ENCODE peak calls at places on chromosomes 7 and 10, in five cellular contexts. H is tibial nerve, Z is hepatocyte, Q is cardiac muscle cell, D is transverse colon. T is an unnamed sample.
A peak's percentile ranks its signal among the peaks of the same experiment; 100 is the strongest.

GRCh38 chr7:23012797-23013714 is 874 bp downstream of the HYCC1 start:
- DNase-seq in H (no peak), Z (peak; percentile 45), Q (peak; percentile 55), D (peak; percentile 15), T (peak; percentile 39)

GRCh38 chr10:76252733-76253132 is 821.3 kb downstream of the LRMDA start:
- DNase-seq in H (no peak), Z (no peak), Q (no peak), D (no peak), T (no peak)

GRCh38 chr7:141178486-141179135 is 104.7 kb downstream of the TMEM178B start:
- DNase-seq in H (no peak), Z (no peak), Q (no peak), D (no peak), T (no peak)

GRCh38 chr7:80273327-80273726 is 138.7 kb downstream of the GNAI1 start:
- DNase-seq in H (no peak), Z (no peak), Q (no peak), D (no peak), T (peak; percentile 80)

GRCh38 chr10:119206603-119207366 is 586 bp upstream of the GRK5 start:
- DNase-seq in H (peak; percentile 36), Z (peak; percentile 90), Q (peak; percentile 88), D (peak; percentile 70), T (peak; percentile 49)

GRCh38 chr10:77844713-77845454 is 81.7 kb downstream of the DLG5 start:
- DNase-seq in H (no peak), Z (peak; percentile 77), Q (no peak), D (peak; percentile 66), T (peak; percentile 93)

GRCh38 chr10:114283535-114283934 is 44.5 kb downstream of the VWA2 start:
- DNase-seq in H (no peak), Z (no peak), Q (no peak), D (no peak), T (no peak)

GRCh38 chr7:139505563-139505962 is 17.9 kb upstream of the CLEC2L start:
- DNase-seq in H (no peak), Z (no peak), Q (peak; percentile 34), D (no peak), T (peak; percentile 18)

GRCh38 chr7:105713488-105714465 is 132.5 kb upstream of the EFCAB10 start:
- DNase-seq in H (no peak), Z (no peak), Q (no peak), D (no peak), T (peak; percentile 37)

GRCh38 chr7:155340071-155340531 is 42.4 kb downstream of the INSIG1 start:
- DNase-seq in H (no peak), Z (no peak), Q (no peak), D (no peak), T (no peak)

GRCh38 chr7:145643981-145644380 is 472.6 kb upstream of the CNTNAP2 start:
- DNase-seq in H (no peak), Z (no peak), Q (no peak), D (no peak), T (no peak)

GRCh38 chr10:15898046-15898445 is 37.7 kb upstream of the MINDY3 start:
- DNase-seq in H (no peak), Z (no peak), Q (no peak), D (no peak), T (peak; percentile 35)

GRCh38 chr10:87844837-87845623 is 18.3 kb downstream of the KLLN start:
- DNase-seq in H (no peak), Z (peak; percentile 19), Q (no peak), D (no peak), T (peak; percentile 83)

GRCh38 chr10:117074621-117075020 is 63.4 kb downstream of the VAX1 start:
- DNase-seq in H (no peak), Z (peak; percentile 42), Q (no peak), D (peak; percentile 31), T (peak; percentile 35)

DNA sequence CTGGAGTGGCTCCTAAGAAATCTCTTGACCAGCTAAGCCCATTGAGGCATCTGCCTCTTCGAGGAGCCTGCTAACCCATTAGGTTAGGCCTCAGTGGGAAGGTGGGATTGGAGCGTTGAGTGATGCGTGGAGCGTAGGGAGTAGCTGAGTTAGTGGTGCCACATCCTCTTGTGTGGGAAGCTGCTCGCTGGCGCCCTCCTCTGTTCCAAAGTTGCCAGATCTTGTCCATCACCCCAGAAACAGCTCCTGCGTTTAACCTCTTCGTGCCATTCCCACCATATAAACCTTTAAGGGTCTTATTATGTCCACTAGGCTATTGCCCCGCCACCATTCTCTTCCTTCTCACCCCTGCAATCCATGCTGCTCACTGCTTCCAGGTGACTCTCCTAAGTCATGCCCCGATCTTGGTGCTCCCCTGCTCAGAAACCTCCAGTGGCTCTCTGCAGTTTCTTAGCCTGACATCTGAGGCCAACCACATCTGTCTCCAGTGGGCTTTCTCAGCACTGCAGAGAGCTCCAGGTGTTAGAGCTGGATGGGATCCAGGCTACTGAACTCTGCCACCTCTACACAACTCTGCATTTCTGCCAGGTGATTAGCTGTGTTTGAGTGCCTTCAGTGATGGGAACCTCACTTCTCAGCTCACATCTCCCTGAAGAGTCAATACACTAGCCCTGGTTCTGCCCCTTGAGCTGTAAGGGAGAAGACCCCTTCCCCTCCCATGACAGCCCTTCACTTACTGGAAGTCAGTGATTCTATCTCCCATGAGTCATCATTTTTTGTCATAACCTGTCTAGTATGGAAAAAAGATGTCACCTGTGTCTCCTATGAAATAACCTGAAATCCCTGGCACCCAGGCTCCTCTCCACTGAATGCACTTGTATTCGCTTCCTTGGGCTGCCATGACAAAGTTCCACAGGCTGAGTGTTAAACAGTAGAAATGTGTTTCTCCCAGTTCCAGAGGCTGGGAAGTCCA is 65.0 kb upstream of the FGFR2 start:
- DNase-seq in H (no peak), Z (no peak), Q (peak; percentile 49), D (peak; percentile 35), T (peak; percentile 31)
- TF ChIP-seq CTCF in H (no peak), Z (peak; percentile 30), Q (peak; percentile 25), D (peak; percentile 29), T (peak; percentile 37)

GRCh38 chr7:2709553-2710165 is 21.7 kb downstream of the AMZ1 start:
- DNase-seq in H (peak; percentile 44), Z (peak; percentile 82), Q (peak; percentile 75), D (peak; percentile 85), T (peak; percentile 70)
- H3K4me3 ChIP-seq in H (peak overlapping the region; percentile 8), Z (no peak overlapping the region), Q (no peak overlapping the region), D (peak overlapping the region; percentile 2), T (no peak overlapping the region)

GRCh38 chr10:131981429-131982184 is at the start of gene BNIP3:
- DNase-seq in H (peak; percentile 88), Z (peak; percentile 98), Q (peak; percentile 98), D (peak; percentile 93), T (peak; percentile 93)
- TF ChIP-seq CTCF in H (peak; percentile 12), Z (no peak), Q (no peak), D (no peak), T (no peak)

DNA sequence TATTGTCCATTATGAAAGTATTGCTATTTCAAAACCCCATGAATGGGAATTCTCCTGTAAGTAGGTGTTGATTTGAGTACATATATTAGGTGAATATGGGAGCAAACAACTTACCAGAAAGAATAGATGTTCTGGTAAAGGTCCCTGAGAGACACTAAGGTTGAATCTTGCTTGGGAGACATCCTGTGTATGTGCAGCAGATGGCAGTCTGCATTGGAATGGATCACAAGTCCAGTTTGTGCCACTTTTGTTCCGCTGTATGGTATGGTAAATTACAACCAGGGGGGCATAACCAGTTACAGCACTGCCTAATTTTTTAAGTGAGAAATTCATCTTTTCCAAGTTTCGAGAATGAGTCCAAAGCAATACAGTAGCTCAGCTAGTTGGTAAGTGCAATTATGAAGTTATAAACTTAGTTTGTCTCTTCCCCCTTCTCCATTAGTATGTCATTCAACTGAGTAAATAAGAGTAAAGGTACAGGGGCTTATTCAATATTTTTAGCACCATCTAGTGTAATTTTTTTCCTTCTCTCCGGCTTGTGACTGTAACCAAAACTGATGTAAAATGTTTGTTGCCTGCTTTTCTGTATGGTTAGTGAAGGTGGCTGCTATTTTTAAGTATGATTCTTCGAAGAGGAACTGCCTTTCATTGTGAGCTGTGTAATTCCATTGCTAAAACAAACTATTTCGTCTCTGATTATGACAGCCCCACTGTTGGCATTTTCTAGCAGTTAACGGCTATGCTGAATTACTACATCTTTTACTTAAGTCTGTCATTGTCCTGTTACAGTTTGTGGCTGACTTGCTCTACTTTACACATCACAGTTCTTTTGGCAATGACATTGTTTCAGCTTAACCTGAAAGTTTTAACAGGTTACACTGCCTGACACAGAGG is 2.8 kb downstream of the MCU start:
- DNase-seq in H (no peak), Z (peak; percentile 47), Q (peak; percentile 34), D (no peak), T (peak; percentile 60)
- H3K4me3 ChIP-seq in H (no peak overlapping the region), Z (no peak overlapping the region), Q (no peak overlapping the region), D (no peak overlapping the region), T (no peak overlapping the region)